ENCODE peak calls at places on chromosomes 1 and 21, in five cellular contexts. N is mesenchymal stem cell, C is IMR-90, G is neuronal stem cell, Q is trophoblast cell. I is an unnamed sample.

GRCh38 chr1:171653796-171654704 is 1.6 kb upstream of the MYOC start:
- DNase-seq in N (peak), C (peak), G (no peak), Q (no peak), I (no peak)

GRCh38 chr21:42833439-42833815 is 45.9 kb downstream of the WDR4 start:
- DNase-seq in N (peak), C (peak), G (no peak), Q (peak), I (peak)

GRCh38 chr1:229119876-229120275 is 151.0 kb upstream of the RAB4A start:
- DNase-seq in N (peak), C (peak), G (no peak), Q (no peak), I (no peak)

GRCh38 chr1:48627467-48627866 is 149.2 kb downstream of the BEND5 start:
- DNase-seq in N (no peak), C (no peak), G (no peak), Q (no peak), I (no peak)

GRCh38 chr1:229896306-229896705 is 170.7 kb upstream of the GALNT2 start:
- DNase-seq in N (no peak), C (no peak), G (no peak), Q (no peak), I (no peak)

GRCh38 chr1:170716835-170717429 is 53.0 kb downstream of the PRRX1 start:
- DNase-seq in N (no peak), C (no peak), G (no peak), Q (no peak), I (no peak)

GRCh38 chr1:64488862-64489261 is 18.9 kb downstream of the CACHD1 start:
- DNase-seq in N (no peak), C (no peak), G (no peak), Q (no peak), I (no peak)

GRCh38 chr1:25694591-25695007 is 78.0 kb downstream of the MAN1C1 start:
- DNase-seq in N (peak), C (peak), G (no peak), Q (no peak), I (peak)

GRCh38 chr1:217134857-217135568 is 411.8 kb upstream of the ESRRG start:
- DNase-seq in N (peak), C (peak), G (peak), Q (no peak), I (peak)

GRCh38 chr1:95002657-95003432 is 69.9 kb downstream of the ALG14 start:
- DNase-seq in N (peak), C (peak), G (no peak), Q (no peak), I (no peak)

GRCh38 chr1:44526295-44527073 is 121.4 kb downstream of the RNF220 start:
- DNase-seq in N (no peak), C (no peak), G (no peak), Q (no peak), I (no peak)

GRCh38 chr1:9161963-9162362 is 33.1 kb upstream of the GPR157 start:
- DNase-seq in N (no peak), C (no peak), G (no peak), Q (no peak), I (no peak)

GRCh38 chr21:45042664-45043161 is 31.7 kb upstream of the ADARB1 start:
- DNase-seq in N (no peak), C (no peak), G (no peak), Q (no peak), I (peak)
- H4K91ac ChIP-seq in N (peak), C (peak), G (no peak), Q (no peak), I (no peak)

GRCh38 chr21:26966978-26967913 is at the start of gene ADAMTS5:
- DNase-seq in N (peak), C (peak), G (peak), Q (peak), I (peak)

GRCh38 chr21:26965091-26965566 is 1.8 kb downstream of the ADAMTS5 start:
- DNase-seq in N (no peak), C (no peak), G (no peak), Q (no peak), I (no peak)

GRCh38 chr21:26966360-26966977 is 419 bp downstream of the ADAMTS5 start:
- DNase-seq in N (peak), C (peak), G (no peak), Q (peak), I (peak)

GRCh38 chr21:26964379-26964778 is 2.5 kb downstream of the ADAMTS5 start:
- DNase-seq in N (peak), C (peak), G (no peak), Q (no peak), I (peak)

GRCh38 chr21:26965567-26966359 is 1.1 kb downstream of the ADAMTS5 start:
- DNase-seq in N (peak), C (peak), G (peak), Q (peak), I (peak)
- H4K91ac ChIP-seq in N (peak), C (peak), G (no peak), Q (no peak), I (no peak)

GRCh38 chr1:202205523-202206190 is 12.1 kb downstream of the LGR6 start:
- DNase-seq in N (no peak), C (no peak), G (no peak), Q (no peak), I (peak)
- H4K91ac ChIP-seq in N (no peak), C (no peak), G (peak), Q (no peak), I (no peak)

DNA sequence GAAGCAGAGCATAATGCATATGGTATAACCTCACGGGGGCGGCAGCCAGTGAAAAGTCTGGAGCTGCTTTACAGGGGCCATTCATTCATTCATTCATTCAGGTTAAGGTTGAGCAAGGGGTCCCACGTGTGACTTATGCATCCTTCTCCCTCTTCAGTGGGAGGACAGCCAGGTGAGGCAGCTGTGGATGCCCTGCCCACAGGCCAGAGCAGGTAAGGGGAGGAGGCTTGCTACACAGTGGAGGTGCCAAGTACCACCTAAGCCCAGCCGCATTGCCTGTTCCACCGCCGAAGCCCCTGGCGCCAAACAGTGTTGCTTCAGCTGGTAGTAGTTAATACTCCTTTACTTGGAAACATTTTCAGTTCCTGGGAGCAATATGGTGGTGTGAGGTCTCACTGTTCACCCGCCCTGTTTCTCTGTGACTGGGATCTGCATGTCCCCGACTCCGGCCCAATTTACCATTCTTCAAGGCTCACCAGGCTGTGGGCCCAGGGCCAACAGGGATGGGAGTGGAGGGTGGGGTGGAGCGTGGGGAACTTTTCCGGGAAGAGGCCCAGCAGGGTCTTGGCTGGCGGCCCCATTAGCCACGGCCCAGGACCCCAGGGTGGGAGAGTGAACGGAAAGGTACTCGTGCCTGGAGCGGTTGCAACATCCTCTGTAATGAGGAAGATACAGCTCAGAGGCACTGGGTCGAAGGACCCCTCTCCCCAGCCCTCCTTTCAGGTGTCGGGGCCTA is 722 bp upstream of the PODN start:
- DNase-seq in N (no peak), C (no peak), G (no peak), Q (no peak), I (no peak)
- H4K91ac ChIP-seq in N (peak), C (peak), G (no peak), Q (no peak), I (no peak)

GRCh38 chr21:45362748-45363145 is 42.2 kb upstream of the COL18A1 start:
- DNase-seq in N (no peak), C (no peak), G (no peak), Q (no peak), I (no peak)

GRCh38 chr21:45365608-45366241 is 39.2 kb upstream of the COL18A1 start:
- DNase-seq in N (peak), C (peak), G (no peak), Q (no peak), I (peak)

GRCh38 chr21:45364464-45365185 is 40.3 kb upstream of the COL18A1 start:
- DNase-seq in N (peak), C (peak), G (no peak), Q (no peak), I (no peak)

GRCh38 chr21:45365186-45365607 is 39.8 kb upstream of the COL18A1 start:
- DNase-seq in N (no peak), C (no peak), G (no peak), Q (no peak), I (no peak)

DNA sequence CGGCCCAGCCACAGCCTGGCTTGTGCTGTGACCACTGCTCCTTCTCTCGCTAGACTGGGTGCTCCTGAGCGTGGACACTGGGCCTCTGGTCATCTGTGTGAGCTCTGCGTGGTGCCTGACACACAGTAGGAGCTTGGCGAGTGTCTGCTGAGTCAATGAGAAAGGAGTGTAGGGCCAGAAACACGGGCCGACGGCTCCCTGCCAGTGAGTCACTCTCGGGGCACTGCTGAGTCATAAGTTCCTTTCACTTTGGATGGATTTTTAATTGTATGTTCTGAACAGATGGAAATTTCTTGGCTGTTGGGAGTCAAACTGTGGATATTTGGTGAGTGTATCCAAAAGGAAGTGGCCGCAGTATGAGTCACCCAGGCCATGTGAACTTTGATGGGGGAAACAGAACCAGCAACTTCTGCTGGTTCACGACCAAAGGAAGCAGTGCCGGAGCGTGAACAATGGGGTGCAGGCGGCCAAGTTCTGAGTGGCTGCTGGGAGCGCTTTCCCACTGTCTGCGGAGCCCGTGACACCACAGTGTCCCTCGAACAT is 41.0 kb upstream of the COL18A1 start:
- DNase-seq in N (peak), C (peak), G (no peak), Q (peak), I (no peak)
- H4K91ac ChIP-seq in N (peak), C (peak), G (no peak), Q (peak), I (peak)

DNA sequence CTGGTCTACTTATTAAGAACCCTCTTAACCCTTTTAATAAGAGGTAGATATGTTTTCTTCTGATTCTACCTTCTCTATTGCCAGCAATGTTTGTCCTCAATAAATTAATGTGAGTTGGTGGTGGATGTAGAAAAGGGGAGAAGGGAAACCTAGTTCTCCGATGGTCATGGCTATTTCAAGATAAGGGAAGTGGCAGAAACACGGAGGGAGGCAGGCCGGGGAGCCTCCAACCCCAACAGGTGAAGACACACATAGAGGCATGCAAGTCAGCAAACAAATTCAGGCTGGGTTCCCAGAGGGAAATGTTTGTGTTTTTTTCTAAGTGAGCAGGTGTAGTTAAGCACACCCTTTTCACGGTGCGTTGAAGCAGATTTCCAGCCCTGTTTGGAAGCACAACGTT is 31.0 kb upstream of the CLDN14 start:
- DNase-seq in N (no peak), C (no peak), G (no peak), Q (no peak), I (no peak)
- H4K91ac ChIP-seq in N (no peak), C (no peak), G (no peak), Q (no peak), I (no peak)

GRCh38 chr1:182614796-182615451 is 10.7 kb upstream of the RGS16 start:
- DNase-seq in N (peak), C (peak), G (peak), Q (peak), I (peak)
- H4K91ac ChIP-seq in N (peak), C (peak), G (peak), Q (peak), I (no peak)

GRCh38 chr1:114218397-114219237 is 64.9 kb upstream of the SYT6 start:
- DNase-seq in N (peak), C (no peak), G (no peak), Q (no peak), I (no peak)
- H4K91ac ChIP-seq in N (no peak), C (no peak), G (peak), Q (no peak), I (no peak)

DNA sequence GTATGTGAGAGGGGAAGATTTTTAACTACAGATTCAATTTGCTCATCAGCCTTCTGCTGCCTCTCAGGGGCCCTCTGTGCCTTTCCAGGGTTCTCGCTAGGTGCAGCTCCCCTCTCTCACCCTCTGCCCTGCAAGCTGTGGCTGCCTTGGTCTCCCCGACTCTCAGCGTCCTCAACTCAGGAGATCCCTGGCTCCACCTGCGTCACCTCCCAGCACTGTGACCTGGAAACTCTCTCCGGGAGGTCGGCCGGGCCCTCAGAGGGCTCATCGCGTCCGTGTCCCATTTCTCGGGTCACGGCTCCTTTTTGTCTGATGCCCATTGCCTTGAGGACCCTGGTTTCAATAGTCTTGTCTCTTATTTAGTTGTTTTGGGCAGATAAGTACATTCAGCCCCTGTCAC is 63.5 kb upstream of the ADARB1 start:
- DNase-seq in N (no peak), C (no peak), G (no peak), Q (no peak), I (no peak)
- H4K91ac ChIP-seq in N (no peak), C (peak), G (no peak), Q (peak), I (no peak)

GRCh38 chr1:167219194-167219593 is 1.5 kb upstream of the POU2F1 start:
- DNase-seq in N (no peak), C (no peak), G (no peak), Q (no peak), I (no peak)

GRCh38 chr1:167220537-167221125 is at the start of gene POU2F1:
- DNase-seq in N (peak), C (peak), G (peak), Q (peak), I (peak)

GRCh38 chr1:167221804-167222610 is 1.3 kb downstream of the POU2F1 start:
- DNase-seq in N (peak), C (peak), G (peak), Q (peak), I (peak)

GRCh38 chr1:167221126-167221803 is 579 bp downstream of the POU2F1 start:
- DNase-seq in N (no peak), C (no peak), G (peak), Q (peak), I (peak)

DNA sequence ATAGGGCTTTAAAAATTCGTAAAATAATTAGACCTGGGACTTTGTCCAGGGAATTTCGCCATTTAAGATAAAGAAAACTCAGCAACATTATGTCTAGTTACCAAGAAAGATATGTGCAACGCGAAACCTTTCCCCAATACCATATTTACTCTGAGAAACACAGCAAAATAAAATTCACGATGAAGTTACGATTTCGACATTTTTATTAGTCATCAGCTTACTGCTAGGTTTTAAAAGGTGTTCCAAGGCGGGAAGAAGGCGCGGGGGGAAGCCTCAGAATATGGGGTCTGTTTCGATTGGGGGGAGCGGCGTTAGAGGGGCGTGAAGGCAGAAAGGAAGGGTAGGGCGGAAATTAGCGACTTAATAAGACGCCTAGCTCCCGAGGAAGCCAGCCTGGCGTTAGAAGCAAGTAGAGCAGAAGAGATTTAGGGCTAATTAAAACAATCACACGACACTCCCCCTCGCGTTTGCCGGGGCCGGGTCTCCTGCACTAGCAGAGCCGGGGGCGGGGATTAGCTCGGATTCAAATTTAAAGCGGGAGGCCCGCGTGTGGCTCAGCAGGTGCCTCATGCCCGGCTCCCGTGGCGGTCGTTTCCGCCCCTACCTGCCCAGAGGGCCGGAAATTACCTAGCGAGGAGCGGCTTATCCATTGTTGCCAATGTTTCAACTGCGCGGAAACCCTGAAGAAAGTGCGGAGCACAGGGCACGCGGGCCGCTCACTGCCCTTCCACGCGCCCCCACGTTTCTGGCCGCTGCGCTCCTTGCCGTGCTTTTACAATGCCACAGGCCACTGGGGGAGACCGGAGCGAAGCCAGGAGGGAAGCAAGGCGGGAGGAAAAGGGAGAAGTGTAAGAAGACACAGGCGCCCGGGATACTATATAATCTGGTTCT is 795 bp upstream of the POU2F1 start:
- DNase-seq in N (peak), C (peak), G (peak), Q (peak), I (peak)
- H4K91ac ChIP-seq in N (no peak), C (no peak), G (peak), Q (peak), I (peak)